ENCODE peak calls at places on chromosome 3, in ten cellular contexts. One of them, this sample, is unnamed.

GRCh38 chr3:15861163-15861562 is 63.4 kb upstream of the ANKRD28 start:
- DNase-seq in adrenal gland: no peak
- DNase-seq in GM13977: no peak
- DNase-seq in stomach: no peak
- DNase-seq in mesothelial cell of epicardium: no peak
- DNase-seq in BJ: no peak
- DNase-seq in tibial artery: no peak
- DNase-seq in B cell: no peak
- DNase-seq in HFFc6: no peak
- DNase-seq in CD4-positive, alpha-beta T cell: no peak
- DNase-seq in this sample: no peak

GRCh38 chr3:187291001-187291511 is 481 bp downstream of the MASP1 start:
- DNase-seq in BJ: peak; percentile 74
- DNase-seq in B cell: no peak
- DNase-seq in tibial artery: no peak
- DNase-seq in stomach: no peak
- DNase-seq in GM13977: no peak
- DNase-seq in CD4-positive, alpha-beta T cell: no peak
- DNase-seq in adrenal gland: no peak
- DNase-seq in mesothelial cell of epicardium: no peak
- DNase-seq in HFFc6: peak; percentile 65
- DNase-seq in this sample: no peak

GRCh38 chr3:27726240-27726639 is 4.1 kb upstream of the EOMES start:
- DNase-seq in B cell: no peak
- DNase-seq in GM13977: no peak
- DNase-seq in tibial artery: no peak
- DNase-seq in adrenal gland: no peak
- DNase-seq in CD4-positive, alpha-beta T cell: no peak
- DNase-seq in BJ: no peak
- DNase-seq in HFFc6: no peak
- DNase-seq in mesothelial cell of epicardium: no peak
- DNase-seq in stomach: no peak
- DNase-seq in this sample: no peak

GRCh38 chr3:15638193-15638890 is 36.8 kb downstream of the BTD start:
- DNase-seq in BJ: no peak
- DNase-seq in tibial artery: no peak
- DNase-seq in adrenal gland: no peak
- DNase-seq in GM13977: no peak
- DNase-seq in stomach: no peak
- DNase-seq in B cell: no peak
- DNase-seq in HFFc6: peak; percentile 43
- DNase-seq in CD4-positive, alpha-beta T cell: no peak
- DNase-seq in mesothelial cell of epicardium: no peak
- DNase-seq in this sample: no peak

GRCh38 chr3:69161587-69162196 is 39.3 kb upstream of the LMOD3 start:
- DNase-seq in CD4-positive, alpha-beta T cell: no peak
- DNase-seq in BJ: no peak
- DNase-seq in tibial artery: no peak
- DNase-seq in B cell: peak; percentile 51
- DNase-seq in adrenal gland: peak; percentile 44
- DNase-seq in HFFc6: peak; percentile 42
- DNase-seq in mesothelial cell of epicardium: no peak
- DNase-seq in stomach: no peak
- DNase-seq in GM13977: peak; percentile 62
- DNase-seq in this sample: peak; percentile 53

GRCh38 chr3:184008161-184008560 is 9.5 kb downstream of the ABCC5 start:
- DNase-seq in GM13977: no peak
- DNase-seq in B cell: no peak
- DNase-seq in stomach: no peak
- DNase-seq in HFFc6: no peak
- DNase-seq in adrenal gland: no peak
- DNase-seq in BJ: no peak
- DNase-seq in tibial artery: no peak
- DNase-seq in CD4-positive, alpha-beta T cell: no peak
- DNase-seq in mesothelial cell of epicardium: no peak
- DNase-seq in this sample: no peak

GRCh38 chr3:120093119-120093922 is 926 bp downstream of the GSK3B start:
- DNase-seq in mesothelial cell of epicardium: no peak
- DNase-seq in CD4-positive, alpha-beta T cell: no peak
- DNase-seq in BJ: peak; percentile 12
- DNase-seq in B cell: no peak
- DNase-seq in stomach: no peak
- DNase-seq in adrenal gland: peak; percentile 20
- DNase-seq in GM13977: no peak
- DNase-seq in tibial artery: no peak
- DNase-seq in HFFc6: no peak
- DNase-seq in this sample: no peak

GRCh38 chr3:177596822-177597271 is 399.6 kb upstream of the TBL1XR1 start:
- DNase-seq in CD4-positive, alpha-beta T cell: no peak
- DNase-seq in tibial artery: no peak
- DNase-seq in HFFc6: no peak
- DNase-seq in stomach: no peak
- DNase-seq in mesothelial cell of epicardium: no peak
- DNase-seq in B cell: no peak
- DNase-seq in adrenal gland: no peak
- DNase-seq in GM13977: no peak
- DNase-seq in BJ: no peak
- DNase-seq in this sample: no peak

GRCh38 chr3:14223595-14223994 is 45.0 kb downstream of the LSM3 start:
- DNase-seq in HFFc6: no peak
- DNase-seq in stomach: no peak
- DNase-seq in CD4-positive, alpha-beta T cell: no peak
- DNase-seq in GM13977: no peak
- DNase-seq in B cell: no peak
- DNase-seq in adrenal gland: no peak
- DNase-seq in BJ: no peak
- DNase-seq in tibial artery: no peak
- DNase-seq in mesothelial cell of epicardium: no peak
- DNase-seq in this sample: no peak

GRCh38 chr3:14221902-14222301 is 43.3 kb downstream of the LSM3 start:
- DNase-seq in stomach: no peak
- DNase-seq in adrenal gland: no peak
- DNase-seq in BJ: no peak
- DNase-seq in CD4-positive, alpha-beta T cell: no peak
- DNase-seq in HFFc6: no peak
- DNase-seq in tibial artery: no peak
- DNase-seq in B cell: no peak
- DNase-seq in mesothelial cell of epicardium: no peak
- DNase-seq in GM13977: no peak
- DNase-seq in this sample: no peak

GRCh38 chr3:14224895-14225294 is 46.3 kb downstream of the LSM3 start:
- DNase-seq in BJ: no peak
- DNase-seq in mesothelial cell of epicardium: no peak
- DNase-seq in stomach: no peak
- DNase-seq in HFFc6: peak; percentile 75
- DNase-seq in adrenal gland: no peak
- DNase-seq in CD4-positive, alpha-beta T cell: no peak
- DNase-seq in B cell: no peak
- DNase-seq in GM13977: no peak
- DNase-seq in tibial artery: no peak
- DNase-seq in this sample: no peak

GRCh38 chr3:14222457-14222856 is 43.8 kb downstream of the LSM3 start:
- DNase-seq in CD4-positive, alpha-beta T cell: no peak
- DNase-seq in B cell: no peak
- DNase-seq in BJ: no peak
- DNase-seq in adrenal gland: no peak
- DNase-seq in stomach: no peak
- DNase-seq in HFFc6: no peak
- DNase-seq in GM13977: no peak
- DNase-seq in mesothelial cell of epicardium: no peak
- DNase-seq in tibial artery: no peak
- DNase-seq in this sample: no peak

DNA sequence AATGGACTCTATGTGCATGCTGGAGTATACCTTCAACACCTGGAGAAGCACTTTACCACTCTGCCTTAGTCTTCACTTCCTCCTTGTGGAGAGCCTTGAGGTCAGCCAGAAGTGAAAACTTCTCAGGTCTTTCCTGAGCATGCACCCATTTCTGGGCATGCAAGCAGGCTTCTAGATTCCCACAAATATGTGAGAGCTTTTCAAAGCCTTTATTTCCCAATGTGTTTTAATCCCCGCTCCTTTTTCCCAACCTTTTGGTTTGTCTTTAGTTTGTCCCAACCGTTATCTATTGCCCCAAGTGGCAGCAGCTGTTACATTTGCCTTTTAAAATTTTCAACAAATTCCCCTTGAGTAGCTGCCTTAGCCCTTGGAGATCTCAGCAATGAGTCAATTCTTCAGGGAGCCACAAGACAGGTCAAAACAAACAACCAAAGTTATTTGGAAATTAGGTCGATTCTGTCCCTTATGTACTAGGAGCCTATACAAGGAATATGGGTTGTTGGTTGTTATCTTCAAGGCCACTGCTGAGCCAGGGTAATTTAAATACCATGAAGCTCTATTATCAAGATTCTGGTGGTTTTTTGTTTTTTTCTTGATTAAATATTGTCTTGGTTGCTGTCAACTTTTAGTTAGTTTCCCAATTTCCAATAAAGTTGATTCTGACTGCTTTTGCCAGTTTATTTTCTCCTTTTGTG is 44.4 kb downstream of the LSM3 start:
- DNase-seq in CD4-positive, alpha-beta T cell: no peak
- DNase-seq in B cell: no peak
- DNase-seq in adrenal gland: no peak
- DNase-seq in GM13977: no peak
- DNase-seq in tibial artery: no peak
- DNase-seq in mesothelial cell of epicardium: no peak
- DNase-seq in BJ: no peak
- DNase-seq in stomach: no peak
- DNase-seq in HFFc6: peak; percentile 42
- DNase-seq in this sample: no peak
- TF ChIP-seq CTCF in CD4-positive, alpha-beta T cell: no peak
- TF ChIP-seq CTCF in B cell: no peak
- TF ChIP-seq CTCF in adrenal gland: no peak
- TF ChIP-seq CTCF in GM13977: no peak
- TF ChIP-seq CTCF in tibial artery: no peak
- TF ChIP-seq CTCF in mesothelial cell of epicardium: no peak
- TF ChIP-seq CTCF in BJ: peak; percentile 18
- TF ChIP-seq CTCF in stomach: no peak
- TF ChIP-seq CTCF in HFFc6: peak; percentile 41
- TF ChIP-seq CTCF in this sample: no peak

DNA sequence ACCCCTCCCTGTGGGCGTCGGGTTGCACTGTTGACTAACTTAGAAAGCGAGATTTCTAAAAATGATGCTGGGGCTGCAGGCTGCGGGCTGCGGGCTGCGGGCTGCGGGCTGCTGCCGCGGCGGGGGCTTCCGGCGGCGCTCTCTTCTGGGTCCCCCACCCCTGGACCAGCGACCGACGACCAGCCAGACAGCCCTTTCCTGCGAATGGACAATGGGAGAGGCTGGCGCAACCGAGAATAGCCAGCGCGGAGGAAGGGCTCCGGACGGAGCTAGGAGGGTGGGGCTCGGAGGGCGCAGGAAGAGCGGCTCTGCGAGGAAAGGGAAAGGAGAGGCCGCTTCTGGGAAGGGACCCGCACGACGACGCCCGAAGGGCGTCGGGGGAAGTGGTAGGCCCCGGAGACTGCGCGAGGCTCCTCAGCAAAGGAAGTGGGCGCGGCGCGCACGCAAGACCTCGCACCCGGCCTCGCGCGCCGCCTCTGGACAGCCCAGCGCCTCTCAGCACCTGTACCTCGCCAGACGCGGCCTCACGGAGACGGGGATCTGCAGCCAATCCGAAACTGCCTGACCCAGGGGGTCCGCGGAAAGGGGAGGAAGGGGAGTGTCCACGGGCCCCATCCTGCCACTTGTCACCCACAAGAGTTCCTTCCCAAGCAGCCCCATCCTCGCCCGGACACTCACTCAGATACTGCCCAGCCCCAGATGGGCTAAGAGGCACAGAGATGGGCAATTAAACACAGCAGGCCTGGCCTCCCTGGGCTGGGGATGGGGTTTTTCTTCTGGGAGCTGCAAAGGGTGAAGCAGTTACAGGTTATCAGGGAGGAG is 70.7 kb downstream of the SLC12A8 start:
- DNase-seq in B cell: peak; percentile 67
- DNase-seq in HFFc6: no peak
- DNase-seq in mesothelial cell of epicardium: no peak
- DNase-seq in GM13977: peak; percentile 79
- DNase-seq in tibial artery: peak; percentile 83
- DNase-seq in CD4-positive, alpha-beta T cell: peak; percentile 74
- DNase-seq in BJ: no peak
- DNase-seq in stomach: peak; percentile 50
- DNase-seq in adrenal gland: peak; percentile 66
- DNase-seq in this sample: peak; percentile 80
- TF ChIP-seq CTCF in B cell: peak; percentile 9
- TF ChIP-seq CTCF in HFFc6: no peak
- TF ChIP-seq CTCF in mesothelial cell of epicardium: no peak
- TF ChIP-seq CTCF in GM13977: peak; percentile 73
- TF ChIP-seq CTCF in tibial artery: peak; percentile 22
- TF ChIP-seq CTCF in CD4-positive, alpha-beta T cell: peak; percentile 40
- TF ChIP-seq CTCF in BJ: peak; percentile 43
- TF ChIP-seq CTCF in stomach: no peak
- TF ChIP-seq CTCF in adrenal gland: peak; percentile 26
- TF ChIP-seq CTCF in this sample: peak; percentile 34

GRCh38 chr3:154431043-154431442 is 1.1 kb upstream of the GPR149 start:
- DNase-seq in tibial artery: no peak
- DNase-seq in CD4-positive, alpha-beta T cell: no peak
- DNase-seq in adrenal gland: no peak
- DNase-seq in BJ: no peak
- DNase-seq in B cell: no peak
- DNase-seq in stomach: no peak
- DNase-seq in GM13977: no peak
- DNase-seq in mesothelial cell of epicardium: no peak
- DNase-seq in HFFc6: no peak
- DNase-seq in this sample: no peak

GRCh38 chr3:154427685-154428291 is 2.2 kb downstream of the GPR149 start:
- DNase-seq in HFFc6: no peak
- DNase-seq in BJ: no peak
- DNase-seq in mesothelial cell of epicardium: no peak
- DNase-seq in adrenal gland: no peak
- DNase-seq in CD4-positive, alpha-beta T cell: no peak
- DNase-seq in stomach: no peak
- DNase-seq in B cell: no peak
- DNase-seq in GM13977: no peak
- DNase-seq in tibial artery: no peak
- DNase-seq in this sample: no peak

GRCh38 chr3:154422694-154423093 is 7.3 kb downstream of the GPR149 start:
- DNase-seq in BJ: no peak
- DNase-seq in HFFc6: no peak
- DNase-seq in adrenal gland: no peak
- DNase-seq in tibial artery: no peak
- DNase-seq in B cell: no peak
- DNase-seq in mesothelial cell of epicardium: no peak
- DNase-seq in GM13977: no peak
- DNase-seq in CD4-positive, alpha-beta T cell: no peak
- DNase-seq in stomach: no peak
- DNase-seq in this sample: no peak

GRCh38 chr3:154430014-154430413 is at the start of gene GPR149:
- DNase-seq in mesothelial cell of epicardium: no peak
- DNase-seq in BJ: no peak
- DNase-seq in CD4-positive, alpha-beta T cell: no peak
- DNase-seq in GM13977: no peak
- DNase-seq in B cell: no peak
- DNase-seq in adrenal gland: no peak
- DNase-seq in stomach: no peak
- DNase-seq in HFFc6: no peak
- DNase-seq in tibial artery: no peak
- DNase-seq in this sample: no peak

GRCh38 chr3:154428369-154429206 is 1.4 kb downstream of the GPR149 start:
- DNase-seq in adrenal gland: no peak
- DNase-seq in tibial artery: no peak
- DNase-seq in BJ: no peak
- DNase-seq in B cell: no peak
- DNase-seq in CD4-positive, alpha-beta T cell: no peak
- DNase-seq in mesothelial cell of epicardium: no peak
- DNase-seq in stomach: no peak
- DNase-seq in GM13977: no peak
- DNase-seq in HFFc6: no peak
- DNase-seq in this sample: no peak
- TF ChIP-seq CTCF in adrenal gland: no peak
- TF ChIP-seq CTCF in tibial artery: no peak
- TF ChIP-seq CTCF in BJ: no peak
- TF ChIP-seq CTCF in B cell: no peak
- TF ChIP-seq CTCF in CD4-positive, alpha-beta T cell: no peak
- TF ChIP-seq CTCF in mesothelial cell of epicardium: no peak
- TF ChIP-seq CTCF in stomach: no peak
- TF ChIP-seq CTCF in GM13977: no peak
- TF ChIP-seq CTCF in HFFc6: no peak
- TF ChIP-seq CTCF in this sample: no peak

GRCh38 chr3:37520802-37521350 is 340.8 kb upstream of the CTDSPL start:
- DNase-seq in CD4-positive, alpha-beta T cell: no peak
- DNase-seq in adrenal gland: no peak
- DNase-seq in HFFc6: no peak
- DNase-seq in B cell: no peak
- DNase-seq in tibial artery: no peak
- DNase-seq in mesothelial cell of epicardium: no peak
- DNase-seq in stomach: no peak
- DNase-seq in GM13977: no peak
- DNase-seq in BJ: no peak
- DNase-seq in this sample: no peak
- TF ChIP-seq CTCF in CD4-positive, alpha-beta T cell: no peak
- TF ChIP-seq CTCF in adrenal gland: no peak
- TF ChIP-seq CTCF in HFFc6: no peak
- TF ChIP-seq CTCF in B cell: no peak
- TF ChIP-seq CTCF in tibial artery: no peak
- TF ChIP-seq CTCF in mesothelial cell of epicardium: no peak
- TF ChIP-seq CTCF in stomach: no peak
- TF ChIP-seq CTCF in GM13977: no peak
- TF ChIP-seq CTCF in BJ: no peak
- TF ChIP-seq CTCF in this sample: no peak